ENCODE peak calls at places on chromosome 6, in six cellular contexts. One of them, this sample, is unnamed.

GRCh38 chr6:39451831-39452230 is 129.3 kb upstream of the KCNK16 start:
- DNase-seq in cardiac muscle cell: no peak
- DNase-seq in OCI-LY7: peak; percentile 5
- DNase-seq in GM12878: no peak
- DNase-seq in body of pancreas: no peak
- DNase-seq in transverse colon: no peak
- DNase-seq in this sample: no peak

GRCh38 chr6:144151010-144151727 is 852 bp downstream of the STX11 start:
- DNase-seq in GM12878: peak; percentile 88
- DNase-seq in cardiac muscle cell: no peak
- DNase-seq in transverse colon: peak; percentile 28
- DNase-seq in OCI-LY7: peak; percentile 5
- DNase-seq in body of pancreas: no peak
- DNase-seq in this sample: peak; percentile 39

GRCh38 chr6:139219271-139219729 is 72.5 kb downstream of the TXLNB start:
- DNase-seq in GM12878: peak; percentile 82
- DNase-seq in cardiac muscle cell: peak; percentile 95
- DNase-seq in body of pancreas: peak; percentile 79
- DNase-seq in OCI-LY7: peak; percentile 96
- DNase-seq in transverse colon: peak; percentile 82
- DNase-seq in this sample: peak; percentile 37

GRCh38 chr6:69729870-69730449 is 66.8 kb downstream of the LMBRD1 start:
- DNase-seq in body of pancreas: no peak
- DNase-seq in OCI-LY7: peak; percentile 2
- DNase-seq in transverse colon: no peak
- DNase-seq in cardiac muscle cell: peak; percentile 20
- DNase-seq in GM12878: no peak
- DNase-seq in this sample: no peak

GRCh38 chr6:81561731-81562130 is 190.8 kb downstream of the TENT5A start:
- DNase-seq in transverse colon: no peak
- DNase-seq in body of pancreas: no peak
- DNase-seq in OCI-LY7: no peak
- DNase-seq in GM12878: no peak
- DNase-seq in cardiac muscle cell: peak; percentile 17
- DNase-seq in this sample: no peak

GRCh38 chr6:112298816-112299281 is 44.5 kb upstream of the LAMA4 start:
- DNase-seq in cardiac muscle cell: peak; percentile 64
- DNase-seq in OCI-LY7: no peak
- DNase-seq in body of pancreas: no peak
- DNase-seq in GM12878: no peak
- DNase-seq in transverse colon: no peak
- DNase-seq in this sample: no peak

GRCh38 chr6:82246802-82247633 is 526 bp downstream of the IBTK start:
- DNase-seq in OCI-LY7: peak; percentile 63
- DNase-seq in GM12878: no peak
- DNase-seq in transverse colon: peak; percentile 64
- DNase-seq in cardiac muscle cell: peak; percentile 47
- DNase-seq in body of pancreas: peak; percentile 59
- DNase-seq in this sample: no peak

GRCh38 chr6:12208190-12208589 is 82.0 kb upstream of the EDN1 start:
- DNase-seq in GM12878: no peak
- DNase-seq in cardiac muscle cell: peak; percentile 53
- DNase-seq in OCI-LY7: no peak
- DNase-seq in transverse colon: peak; percentile 12
- DNase-seq in body of pancreas: no peak
- DNase-seq in this sample: no peak

GRCh38 chr6:134416501-134417154 is 98.7 kb upstream of the SGK1 start:
- DNase-seq in GM12878: no peak
- DNase-seq in transverse colon: no peak
- DNase-seq in cardiac muscle cell: peak; percentile 68
- DNase-seq in body of pancreas: no peak
- DNase-seq in OCI-LY7: no peak
- DNase-seq in this sample: no peak

GRCh38 chr6:129936329-129937165 is 75.4 kb upstream of the TMEM244 start:
- DNase-seq in body of pancreas: peak; percentile 23
- DNase-seq in OCI-LY7: peak; percentile 61
- DNase-seq in cardiac muscle cell: peak; percentile 77
- DNase-seq in transverse colon: peak; percentile 51
- DNase-seq in GM12878: peak; percentile 21
- DNase-seq in this sample: peak; percentile 56

GRCh38 chr6:1639430-1639829 is 29.7 kb downstream of the FOXC1 start:
- DNase-seq in transverse colon: no peak
- DNase-seq in body of pancreas: no peak
- DNase-seq in cardiac muscle cell: no peak
- DNase-seq in GM12878: no peak
- DNase-seq in OCI-LY7: no peak
- DNase-seq in this sample: no peak

GRCh38 chr6:27894839-27895762 is 17.1 kb downstream of the OR2B2 start:
- DNase-seq in cardiac muscle cell: peak; percentile 92
- DNase-seq in body of pancreas: peak; percentile 47
- DNase-seq in GM12878: peak; percentile 66
- DNase-seq in OCI-LY7: peak; percentile 91
- DNase-seq in transverse colon: peak; percentile 57
- DNase-seq in this sample: peak; percentile 51

GRCh38 chr6:30873137-30873640 is 11.1 kb upstream of the DDR1 start:
- DNase-seq in cardiac muscle cell: no peak
- DNase-seq in transverse colon: no peak
- DNase-seq in body of pancreas: no peak
- DNase-seq in OCI-LY7: no peak
- DNase-seq in GM12878: no peak
- DNase-seq in this sample: no peak

GRCh38 chr6:30802731-30803130 is 58.4 kb upstream of the IER3 start:
- DNase-seq in transverse colon: no peak
- DNase-seq in OCI-LY7: no peak
- DNase-seq in body of pancreas: no peak
- DNase-seq in GM12878: no peak
- DNase-seq in cardiac muscle cell: no peak
- DNase-seq in this sample: no peak

GRCh38 chr6:159311618-159312017 is 142.4 kb downstream of the FNDC1 start:
- DNase-seq in cardiac muscle cell: peak; percentile 5
- DNase-seq in body of pancreas: no peak
- DNase-seq in transverse colon: no peak
- DNase-seq in GM12878: no peak
- DNase-seq in OCI-LY7: peak; percentile 52
- DNase-seq in this sample: no peak

GRCh38 chr6:87832025-87832825 is 130.2 kb upstream of the AKIRIN2 start:
- DNase-seq in body of pancreas: no peak
- DNase-seq in transverse colon: no peak
- DNase-seq in OCI-LY7: peak; percentile 84
- DNase-seq in cardiac muscle cell: peak; percentile 39
- DNase-seq in GM12878: peak; percentile 51
- DNase-seq in this sample: no peak

GRCh38 chr6:72863106-72863505 is 241.2 kb downstream of the KCNQ5 start:
- DNase-seq in transverse colon: no peak
- DNase-seq in body of pancreas: no peak
- DNase-seq in cardiac muscle cell: no peak
- DNase-seq in GM12878: no peak
- DNase-seq in OCI-LY7: no peak
- DNase-seq in this sample: no peak

GRCh38 chr6:26556263-26557070 is 18.3 kb downstream of the HMGN4 start:
- DNase-seq in OCI-LY7: peak; percentile 72
- DNase-seq in transverse colon: no peak
- DNase-seq in body of pancreas: no peak
- DNase-seq in GM12878: no peak
- DNase-seq in cardiac muscle cell: peak; percentile 91
- DNase-seq in this sample: peak; percentile 38

GRCh38 chr6:12548526-12548925 is 168.0 kb upstream of the PHACTR1 start:
- DNase-seq in cardiac muscle cell: peak; percentile 95
- DNase-seq in OCI-LY7: no peak
- DNase-seq in transverse colon: no peak
- DNase-seq in GM12878: no peak
- DNase-seq in body of pancreas: no peak
- DNase-seq in this sample: no peak

GRCh38 chr6:30074331-30075093 is 1.1 kb downstream of the RNF39 start:
- DNase-seq in OCI-LY7: no peak
- DNase-seq in transverse colon: no peak
- DNase-seq in body of pancreas: no peak
- DNase-seq in cardiac muscle cell: no peak
- DNase-seq in GM12878: no peak
- DNase-seq in this sample: no peak

GRCh38 chr6:42140756-42141602 is 1.4 kb downstream of the C6orf132 start:
- DNase-seq in OCI-LY7: no peak
- DNase-seq in GM12878: no peak
- DNase-seq in body of pancreas: peak; percentile 20
- DNase-seq in transverse colon: no peak
- DNase-seq in cardiac muscle cell: peak; percentile 40
- DNase-seq in this sample: no peak

GRCh38 chr6:105804436-105804835 is 281.7 kb upstream of the PRDM1 start:
- DNase-seq in OCI-LY7: no peak
- DNase-seq in cardiac muscle cell: peak; percentile 2
- DNase-seq in GM12878: no peak
- DNase-seq in transverse colon: no peak
- DNase-seq in body of pancreas: no peak
- DNase-seq in this sample: no peak

GRCh38 chr6:166586424-166587156 is at the start of gene RAMACL:
- DNase-seq in GM12878: peak; percentile 52
- DNase-seq in body of pancreas: no peak
- DNase-seq in OCI-LY7: peak; percentile 88
- DNase-seq in cardiac muscle cell: no peak
- DNase-seq in transverse colon: peak; percentile 52
- DNase-seq in this sample: peak; percentile 48

GRCh38 chr6:14474816-14475215 is 357.2 kb downstream of the CD83 start:
- DNase-seq in transverse colon: no peak
- DNase-seq in body of pancreas: no peak
- DNase-seq in GM12878: no peak
- DNase-seq in OCI-LY7: peak; percentile 16
- DNase-seq in cardiac muscle cell: no peak
- DNase-seq in this sample: no peak

GRCh38 chr6:10801224-10801848 is 37.0 kb downstream of the MAK start:
- DNase-seq in OCI-LY7: peak; percentile 70
- DNase-seq in transverse colon: peak; percentile 51
- DNase-seq in cardiac muscle cell: peak; percentile 65
- DNase-seq in body of pancreas: peak; percentile 59
- DNase-seq in GM12878: no peak
- DNase-seq in this sample: peak; percentile 42

GRCh38 chr6:144408151-144408550 is 123.0 kb downstream of the UTRN start:
- DNase-seq in OCI-LY7: no peak
- DNase-seq in GM12878: no peak
- DNase-seq in transverse colon: no peak
- DNase-seq in body of pancreas: no peak
- DNase-seq in cardiac muscle cell: peak; percentile 78
- DNase-seq in this sample: no peak

GRCh38 chr6:20746024-20746423 is 211.8 kb downstream of the CDKAL1 start:
- DNase-seq in body of pancreas: no peak
- DNase-seq in cardiac muscle cell: no peak
- DNase-seq in transverse colon: no peak
- DNase-seq in OCI-LY7: no peak
- DNase-seq in GM12878: no peak
- DNase-seq in this sample: no peak

GRCh38 chr6:44681782-44682181 is 294.3 kb downstream of the CDC5L start:
- DNase-seq in GM12878: no peak
- DNase-seq in cardiac muscle cell: peak; percentile 66
- DNase-seq in transverse colon: no peak
- DNase-seq in OCI-LY7: no peak
- DNase-seq in body of pancreas: no peak
- DNase-seq in this sample: no peak

GRCh38 chr6:161890133-161890833 is 616.4 kb upstream of the AGPAT4 start:
- DNase-seq in body of pancreas: no peak
- DNase-seq in OCI-LY7: no peak
- DNase-seq in transverse colon: no peak
- DNase-seq in cardiac muscle cell: peak; percentile 2
- DNase-seq in GM12878: no peak
- DNase-seq in this sample: no peak

GRCh38 chr6:25962368-25963127 is at the start of gene TRIM38:
- DNase-seq in cardiac muscle cell: peak; percentile 95
- DNase-seq in GM12878: peak; percentile 85
- DNase-seq in body of pancreas: peak; percentile 65
- DNase-seq in OCI-LY7: peak; percentile 94
- DNase-seq in transverse colon: peak; percentile 89
- DNase-seq in this sample: peak; percentile 83

GRCh38 chr6:90040931-90041330 is 146.7 kb downstream of the GJA10 start:
- DNase-seq in cardiac muscle cell: no peak
- DNase-seq in transverse colon: no peak
- DNase-seq in GM12878: no peak
- DNase-seq in body of pancreas: no peak
- DNase-seq in OCI-LY7: no peak
- DNase-seq in this sample: no peak

GRCh38 chr6:66926060-66926459 is 1219.0 kb upstream of the EYS start:
- DNase-seq in cardiac muscle cell: peak; percentile 33
- DNase-seq in body of pancreas: no peak
- DNase-seq in OCI-LY7: peak; percentile 2
- DNase-seq in transverse colon: no peak
- DNase-seq in GM12878: no peak
- DNase-seq in this sample: no peak
- H3K9me3 ChIP-seq in cardiac muscle cell: no peaks in the 10 kb centered on the region
- H3K9me3 ChIP-seq in body of pancreas: peaks cover 20% of the 10 kb centered on the region
- H3K9me3 ChIP-seq in OCI-LY7: peaks cover 10% of the 10 kb centered on the region
- H3K9me3 ChIP-seq in transverse colon: peaks cover 23% of the 10 kb centered on the region
- H3K9me3 ChIP-seq in GM12878: peaks cover 2% of the 10 kb centered on the region
- H3K9me3 ChIP-seq in this sample: peaks cover 13% of the 10 kb centered on the region

GRCh38 chr6:157322792-157323113 is 566 bp downstream of the TMEM242 start:
- DNase-seq in OCI-LY7: no peak
- DNase-seq in transverse colon: no peak
- DNase-seq in cardiac muscle cell: no peak
- DNase-seq in body of pancreas: no peak
- DNase-seq in GM12878: no peak
- DNase-seq in this sample: no peak
- H3K4me1 ChIP-seq in OCI-LY7: peaks cover 14% of the 10 kb centered on the region
- H3K4me1 ChIP-seq in transverse colon: peaks cover 10% of the 10 kb centered on the region
- H3K4me1 ChIP-seq in cardiac muscle cell: peaks cover 11% of the 10 kb centered on the region
- H3K4me1 ChIP-seq in body of pancreas: peaks cover 13% of the 10 kb centered on the region
- H3K4me1 ChIP-seq in GM12878: peaks cover 9% of the 10 kb centered on the region
- H3K4me1 ChIP-seq in this sample: peaks cover 7% of the 10 kb centered on the region

GRCh38 chr6:148523551-148523950 is 180.9 kb downstream of the SASH1 start:
- DNase-seq in cardiac muscle cell: no peak
- DNase-seq in OCI-LY7: no peak
- DNase-seq in transverse colon: no peak
- DNase-seq in GM12878: no peak
- DNase-seq in body of pancreas: no peak
- DNase-seq in this sample: no peak

GRCh38 chr6:148525453-148525852 is 182.8 kb downstream of the SASH1 start:
- DNase-seq in OCI-LY7: no peak
- DNase-seq in GM12878: no peak
- DNase-seq in transverse colon: no peak
- DNase-seq in body of pancreas: no peak
- DNase-seq in cardiac muscle cell: peak; percentile 83
- DNase-seq in this sample: no peak

GRCh38 chr6:148523051-148523450 is 180.4 kb downstream of the SASH1 start:
- DNase-seq in transverse colon: no peak
- DNase-seq in body of pancreas: no peak
- DNase-seq in GM12878: no peak
- DNase-seq in OCI-LY7: no peak
- DNase-seq in cardiac muscle cell: peak; percentile 72
- DNase-seq in this sample: no peak

GRCh38 chr6:148524976-148525375 is 182.3 kb downstream of the SASH1 start:
- DNase-seq in transverse colon: no peak
- DNase-seq in cardiac muscle cell: peak; percentile 63
- DNase-seq in body of pancreas: no peak
- DNase-seq in GM12878: no peak
- DNase-seq in OCI-LY7: no peak
- DNase-seq in this sample: no peak

GRCh38 chr6:148524509-148524908 is 181.9 kb downstream of the SASH1 start:
- DNase-seq in cardiac muscle cell: peak; percentile 70
- DNase-seq in OCI-LY7: no peak
- DNase-seq in body of pancreas: no peak
- DNase-seq in GM12878: no peak
- DNase-seq in transverse colon: no peak
- DNase-seq in this sample: no peak
- H3K27ac ChIP-seq in cardiac muscle cell: no peak overlapping the region
- H3K27ac ChIP-seq in OCI-LY7: no peak overlapping the region
- H3K27ac ChIP-seq in body of pancreas: no peak overlapping the region
- H3K27ac ChIP-seq in GM12878: no peak overlapping the region
- H3K27ac ChIP-seq in transverse colon: peak overlapping the region; percentile 79
- H3K27ac ChIP-seq in this sample: no peak overlapping the region

GRCh38 chr6:147299035-147299434 is 94.8 kb downstream of the STXBP5 start:
- DNase-seq in body of pancreas: no peak
- DNase-seq in GM12878: no peak
- DNase-seq in cardiac muscle cell: no peak
- DNase-seq in transverse colon: no peak
- DNase-seq in OCI-LY7: no peak
- DNase-seq in this sample: no peak
- H3K9me3 ChIP-seq in body of pancreas: no peaks in the 10 kb centered on the region
- H3K9me3 ChIP-seq in GM12878: peaks cover 13% of the 10 kb centered on the region
- H3K9me3 ChIP-seq in cardiac muscle cell: no peaks in the 10 kb centered on the region
- H3K9me3 ChIP-seq in transverse colon: peaks cover 13% of the 10 kb centered on the region
- H3K9me3 ChIP-seq in OCI-LY7: peaks cover 14% of the 10 kb centered on the region
- H3K9me3 ChIP-seq in this sample: peaks cover 8% of the 10 kb centered on the region